ENCODE peak calls at places on chromosomes 16 and 17, in eight cellular contexts. V is cardiac muscle cell, Q is IMR-90, M is heart left ventricle, O is PC-3, Y is iPS DF 6.9, K is mammary epithelial cell, B is A673. I is an unnamed sample.

GRCh38 chr16:75109732-75110243 is 6.8 kb downstream of the LDHD start:
- DNase-seq in Q (no peak), O (peak), M (peak), V (no peak), Y (no peak), K (peak), B (no peak), I (no peak)

GRCh38 chr16:20409398-20410152 is at the start of gene ACSM5:
- DNase-seq in M (no peak), Q (no peak), K (no peak), V (peak), B (no peak), Y (no peak), O (no peak), I (no peak)

GRCh38 chr16:88334517-88335149 is 48.1 kb upstream of the ZNF469 start:
- DNase-seq in V (no peak), K (no peak), M (peak), Y (no peak), O (peak), Q (no peak), B (no peak), I (no peak)

GRCh38 chr17:41666336-41666680 is 22.4 kb upstream of the EIF1 start:
- DNase-seq in Q (peak), B (peak), O (peak), Y (no peak), M (peak), V (no peak), K (peak), I (no peak)

GRCh38 chr16:58000706-58001676 is at the start of gene USB1:
- DNase-seq in Y (no peak), Q (peak), O (peak), K (peak), B (peak), V (peak), M (peak), I (peak)

GRCh38 chr17:20012137-20012536 is 3.0 kb downstream of the SPECC1 start:
- DNase-seq in Y (no peak), Q (no peak), M (no peak), V (no peak), O (no peak), B (no peak), K (no peak), I (no peak)

GRCh38 chr17:40936437-40936971 is 942 bp downstream of the KRT23 start:
- DNase-seq in Y (no peak), B (no peak), Q (no peak), V (no peak), K (peak), O (no peak), M (no peak), I (no peak)

GRCh38 chr17:6583411-6583810 is 27.1 kb upstream of the PITPNM3 start:
- DNase-seq in K (no peak), Q (no peak), B (no peak), Y (no peak), O (no peak), V (no peak), M (no peak), I (no peak)

GRCh38 chr17:28385037-28385797 is 13.7 kb downstream of the SARM1 start:
- DNase-seq in O (peak), M (no peak), K (no peak), Q (no peak), V (no peak), B (no peak), Y (no peak), I (no peak)

GRCh38 chr17:51793686-51794085 is 364.8 kb downstream of the CA10 start:
- DNase-seq in Q (no peak), Y (no peak), K (no peak), M (no peak), V (no peak), B (no peak), O (no peak), I (no peak)

GRCh38 chr17:1473170-1473569 is 17.1 kb upstream of the CRK start:
- DNase-seq in M (no peak), B (peak), O (no peak), Y (no peak), K (no peak), Q (no peak), V (no peak), I (no peak)

GRCh38 chr17:36825956-36826350 is 111.3 kb upstream of the LHX1 start:
- DNase-seq in V (no peak), O (no peak), M (no peak), B (no peak), K (no peak), Q (no peak), Y (no peak), I (no peak)

GRCh38 chr17:7484067-7484963 is at the start of gene POLR2A:
- DNase-seq in V (peak), O (peak), B (peak), M (peak), Q (peak), Y (peak), K (peak), I (peak)

GRCh38 chr16:27461483-27462171 is 59.7 kb downstream of the IL21R start:
- DNase-seq in Q (peak), O (no peak), B (no peak), Y (no peak), V (no peak), K (no peak), M (peak), I (no peak)

GRCh38 chr16:11676799-11677198 is 8.5 kb downstream of the SNN start:
- DNase-seq in Y (no peak), O (no peak), V (no peak), M (peak), B (no peak), Q (no peak), K (peak), I (no peak)

GRCh38 chr16:86846136-86846535 is 267.8 kb downstream of the FOXL1 start:
- DNase-seq in M (no peak), O (no peak), Y (no peak), B (no peak), Q (peak), K (no peak), V (no peak), I (no peak)

GRCh38 chr17:31003225-31003866 is 32.5 kb downstream of the RNF135 start:
- DNase-seq in O (no peak), V (no peak), K (no peak), M (no peak), B (no peak), Q (no peak), Y (no peak), I (no peak)

GRCh38 chr17:3796822-3797170 is 4.2 kb downstream of the ITGAE start:
- DNase-seq in Y (no peak), B (no peak), V (no peak), O (no peak), M (no peak), K (no peak), Q (no peak), I (no peak)

GRCh38 chr17:20955437-20956323 is 87.1 kb downstream of the USP22 start:
- DNase-seq in Y (no peak), M (no peak), V (no peak), K (peak), Q (peak), B (no peak), O (peak), I (no peak)

GRCh38 chr17:67278363-67278762 is 33.4 kb upstream of the HELZ start:
- DNase-seq in V (no peak), Y (no peak), Q (no peak), K (no peak), O (no peak), B (no peak), M (no peak), I (no peak)

GRCh38 chr17:27665549-27665948 is 34.6 kb downstream of the LGALS9 start:
- DNase-seq in V (no peak), Q (no peak), Y (no peak), O (no peak), M (no peak), K (no peak), B (no peak), I (no peak)

GRCh38 chr17:70313450-70313849 is 144.1 kb downstream of the KCNJ2 start:
- DNase-seq in M (no peak), B (no peak), Q (peak), K (no peak), Y (no peak), O (peak), V (no peak), I (no peak)

GRCh38 chr16:53048139-53048915 is 4.4 kb downstream of the CHD9NB start:
- DNase-seq in V (no peak), K (no peak), Y (no peak), M (no peak), B (no peak), O (no peak), Q (no peak), I (no peak)

GRCh38 chr17:9166678-9167077 is 145.4 kb downstream of the NTN1 start:
- DNase-seq in M (no peak), O (no peak), K (no peak), V (no peak), Q (no peak), Y (no peak), B (no peak), I (no peak)

GRCh38 chr16:53052519-53053501 is at the start of gene CHD9NB:
- DNase-seq in V (no peak), B (peak), Y (no peak), Q (peak), O (peak), M (no peak), K (peak), I (no peak)

GRCh38 chr17:2397247-2398171 is 3.4 kb downstream of the MNT start:
- DNase-seq in M (no peak), K (no peak), Q (no peak), O (no peak), B (no peak), Y (no peak), V (no peak), I (no peak)

GRCh38 chr17:2689411-2690164 is 22.0 kb downstream of the CLUH start:
- DNase-seq in O (no peak), M (peak), Q (no peak), V (no peak), B (no peak), K (no peak), Y (no peak), I (no peak)

GRCh38 chr16:89742948-89743347 is 21.6 kb downstream of the ZNF276 start:
- DNase-seq in B (no peak), Y (no peak), V (no peak), Q (no peak), K (no peak), M (no peak), O (no peak), I (no peak)

GRCh38 chr16:89746043-89746442 is 24.7 kb downstream of the ZNF276 start:
- DNase-seq in Y (no peak), M (no peak), Q (no peak), B (no peak), O (no peak), V (no peak), K (no peak), I (no peak)

GRCh38 chr16:89749637-89750036 is 28.3 kb downstream of the ZNF276 start:
- DNase-seq in O (no peak), Q (no peak), Y (no peak), V (peak), B (no peak), K (peak), M (no peak), I (no peak)

GRCh38 chr16:89741342-89742014 is 20.1 kb downstream of the ZNF276 start:
- DNase-seq in Q (no peak), Y (no peak), M (no peak), O (no peak), K (no peak), B (no peak), V (peak), I (no peak)

DNA sequence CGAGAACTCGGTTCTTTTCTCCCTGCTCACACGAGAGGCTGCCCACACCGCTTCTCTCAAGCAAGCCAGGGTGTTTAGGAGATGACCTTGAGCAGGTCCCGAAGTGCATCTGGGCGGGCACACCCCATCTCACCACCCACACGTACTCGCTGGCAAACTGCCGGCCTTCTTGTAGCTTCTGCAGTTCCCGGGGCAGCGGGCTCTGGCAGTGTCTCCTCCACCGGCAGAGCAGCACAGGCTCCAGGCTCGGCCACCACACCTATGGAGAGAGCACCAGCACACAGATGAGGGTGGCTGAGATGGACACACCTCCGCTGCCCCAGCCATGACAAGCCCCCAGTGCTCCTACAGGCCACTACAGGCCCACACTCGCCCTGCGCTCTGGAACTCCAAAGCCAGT is 23.5 kb downstream of the ZNF276 start:
- DNase-seq in B (no peak), Y (no peak), V (no peak), K (no peak), Q (no peak), M (no peak), O (no peak), I (no peak)
- H3K27ac ChIP-seq in B (no peak), Y (no peak), V (no peak), K (no peak), Q (no peak), M (no peak), O (no peak), I (no peak)

GRCh38 chr17:48002208-48002919 is 31.5 kb downstream of the CDK5RAP3 start:
- DNase-seq in M (no peak), K (peak), V (no peak), B (peak), Y (no peak), Q (peak), O (peak), I (no peak)
- H3K27ac ChIP-seq in M (peak), K (peak), V (peak), B (peak), Y (no peak), Q (peak), O (peak), I (peak)

DNA sequence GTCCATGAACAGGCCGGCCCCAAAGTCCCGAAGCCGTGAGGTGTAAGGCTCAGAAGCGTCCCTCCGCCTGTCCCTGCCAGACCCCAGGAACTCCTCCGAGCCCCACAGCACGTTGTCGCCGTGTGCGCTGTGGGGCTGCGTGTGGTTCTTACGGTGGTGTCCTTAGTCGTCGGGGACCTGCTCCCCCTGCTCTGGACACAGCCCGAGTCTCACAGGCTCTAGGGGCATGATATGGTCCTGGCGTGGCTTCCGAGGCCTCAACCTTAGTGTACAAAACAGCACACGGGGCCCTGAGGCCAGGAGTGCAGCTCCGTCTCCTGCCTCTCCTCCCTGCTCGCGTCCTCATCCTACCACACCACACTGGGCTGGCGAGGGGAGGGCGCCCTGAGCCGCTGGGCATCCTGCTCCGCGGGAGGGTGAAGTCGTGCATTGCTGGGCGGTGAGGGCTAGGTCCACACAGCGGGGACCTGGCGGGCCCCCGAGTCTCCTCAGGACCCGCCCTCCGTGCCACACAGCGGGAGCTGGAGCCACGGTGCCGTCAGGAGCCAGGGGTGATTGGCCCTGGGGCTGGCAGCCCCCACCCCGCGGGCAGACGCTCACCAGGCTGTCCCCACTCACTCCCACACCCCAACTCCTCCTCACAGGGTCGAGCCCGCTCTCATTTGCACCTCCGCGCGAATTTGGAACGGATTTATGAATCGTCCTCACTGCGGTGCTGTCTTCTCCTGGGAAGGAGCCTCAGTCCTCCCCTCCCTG is 1.1 kb upstream of the MAFG start:
- DNase-seq in V (no peak), Y (no peak), B (peak), K (no peak), O (peak), Q (no peak), M (no peak), I (no peak)
- H3K27ac ChIP-seq in V (peak), Y (no peak), B (peak), K (no peak), O (peak), Q (peak), M (no peak), I (no peak)

GRCh38 chr17:63476857-63477470 is at the start of gene ACE:
- DNase-seq in K (no peak), B (peak), Q (peak), O (peak), M (no peak), V (peak), Y (no peak), I (no peak)
- H3K27ac ChIP-seq in K (no peak), B (no peak), Q (no peak), O (no peak), M (peak), V (no peak), Y (no peak), I (peak)

DNA sequence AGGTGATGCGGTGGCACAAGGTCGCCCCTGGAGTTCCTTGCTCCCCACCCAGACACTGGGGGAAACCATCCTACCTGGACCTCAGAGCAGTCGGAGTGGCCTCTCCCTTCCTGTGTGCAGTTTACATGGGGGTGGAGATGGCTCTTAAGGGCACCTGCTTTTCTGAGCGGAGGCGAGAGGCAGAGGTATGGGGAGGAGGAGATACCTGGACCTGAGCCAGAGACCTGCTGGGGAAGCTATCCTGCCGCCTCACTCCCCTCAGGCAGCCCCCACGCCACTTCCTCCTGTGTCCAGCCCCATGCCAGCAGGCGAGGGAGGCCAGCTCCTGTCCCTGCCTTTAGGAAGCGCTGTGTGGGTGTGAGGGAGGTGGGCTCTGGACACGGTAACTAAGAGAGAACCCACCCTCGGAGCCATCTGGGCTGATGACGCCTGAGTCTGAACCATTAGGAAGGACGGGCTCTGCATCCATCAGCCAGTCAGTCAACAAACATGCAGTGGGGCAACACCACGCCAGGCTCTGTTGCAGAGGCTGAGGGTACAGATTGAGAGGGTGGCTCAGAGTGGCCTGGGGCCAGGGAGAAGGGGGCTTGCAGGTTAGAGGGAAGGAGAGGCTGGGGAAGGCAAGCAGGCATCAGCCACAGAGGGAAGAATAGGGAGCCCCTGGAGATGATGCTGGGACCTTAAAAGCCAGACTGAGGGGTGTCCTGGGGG is 1.2 kb downstream of the CORO1A start:
- DNase-seq in V (no peak), Y (no peak), M (peak), B (no peak), Q (no peak), K (peak), O (no peak), I (no peak)
- H3K27ac ChIP-seq in V (no peak), Y (no peak), M (no peak), B (no peak), Q (no peak), K (no peak), O (no peak), I (peak)

DNA sequence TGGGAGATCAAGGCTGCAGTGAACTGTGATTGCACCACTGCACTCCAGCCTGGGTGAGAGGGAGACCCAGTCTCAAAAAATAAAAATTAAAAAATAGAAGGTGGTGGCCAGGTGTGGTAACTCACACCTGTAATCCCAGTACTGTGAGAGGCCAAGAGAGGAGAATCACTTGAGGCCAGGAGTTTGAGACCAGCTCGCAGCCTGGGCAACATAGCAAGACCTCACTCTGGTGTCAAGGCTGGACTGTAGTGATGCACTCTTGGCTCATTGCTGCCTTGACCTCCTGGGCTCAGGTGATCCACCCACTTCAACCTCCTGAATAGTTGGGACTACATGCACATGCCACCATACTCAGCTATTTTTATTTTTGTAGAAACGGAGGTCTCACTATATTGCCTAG is 13.3 kb downstream of the RFFL start:
- DNase-seq in B (no peak), M (no peak), Q (no peak), V (no peak), Y (no peak), K (no peak), O (no peak), I (no peak)
- H3K27ac ChIP-seq in B (no peak), M (no peak), Q (no peak), V (no peak), Y (no peak), K (no peak), O (no peak), I (no peak)

DNA sequence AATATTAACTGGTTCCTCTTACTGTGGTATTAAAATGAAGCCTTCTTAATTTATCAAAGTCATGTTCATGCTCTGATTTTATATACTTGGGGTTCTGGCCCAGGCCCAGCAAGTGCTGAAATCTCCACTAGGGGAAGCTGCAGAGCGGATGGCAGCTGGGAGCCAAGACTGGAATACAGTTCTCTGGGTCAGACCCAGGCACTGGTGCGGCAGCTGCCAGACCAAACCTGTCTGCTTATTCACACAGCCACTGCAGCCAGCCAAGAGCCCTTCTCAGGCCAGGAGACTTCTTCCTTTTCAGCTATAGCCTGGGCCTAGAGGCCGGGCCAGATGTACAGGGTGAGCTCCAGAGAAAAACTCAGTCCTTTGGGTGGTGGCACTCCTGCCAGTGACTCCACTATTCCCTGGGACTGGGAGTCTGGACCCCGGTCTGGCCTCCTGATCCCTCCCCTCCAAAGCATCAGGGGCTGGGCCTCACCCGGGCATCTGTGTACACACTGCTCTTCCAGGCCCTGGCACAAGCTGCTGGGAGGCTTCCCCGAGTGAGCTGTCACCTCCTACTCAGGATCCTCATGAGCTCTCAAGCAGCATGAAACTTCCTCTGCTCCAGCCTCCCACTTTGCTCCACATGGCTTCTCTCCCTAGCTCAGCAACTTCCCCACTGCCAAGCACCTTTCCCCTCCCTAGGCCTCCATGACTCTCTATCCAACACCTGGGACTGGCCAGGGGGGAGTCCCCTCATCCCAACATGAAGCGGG is 24.4 kb downstream of the ATP6V0D1 start:
- DNase-seq in Q (peak), K (peak), Y (no peak), M (peak), B (peak), O (no peak), V (no peak), I (peak)
- H3K27ac ChIP-seq in Q (no peak), K (no peak), Y (no peak), M (peak), B (no peak), O (no peak), V (no peak), I (peak)

I was measured in caudate nucleus.